ENCODE peak calls at places on chromosomes 11 and 22, in eight cellular contexts. V, A, I, Z, O, T, W and B are unnamed samples.

GRCh38 chr11:38950882-38951281 is 2352.8 kb upstream of the RAG2 start:
- DNase-seq in A (no peak), V (no peak), T (no peak), O (no peak), I (no peak), Z (no peak), W (no peak), B (no peak)

GRCh38 chr22:36292823-36293530 is 40.0 kb downstream of the APOL1 start:
- DNase-seq in I (no peak), T (no peak), O (no peak), V (peak; percentile 17), A (no peak), Z (no peak), W (no peak), B (no peak)

GRCh38 chr11:128244896-128245295 is 342.5 kb downstream of the ETS1 start:
- DNase-seq in A (no peak), I (no peak), W (no peak), T (no peak), Z (peak; percentile 24), O (no peak), V (no peak), B (no peak)

GRCh38 chr22:48721394-48721666 is 1106.3 kb downstream of the BRD1 start:
- DNase-seq in T (no peak), Z (no peak), A (no peak), I (no peak), W (no peak), O (no peak), V (no peak), B (no peak)

GRCh38 chr22:48952256-48953102 is 875.2 kb downstream of the BRD1 start:
- DNase-seq in O (no peak), T (no peak), W (no peak), Z (no peak), V (no peak), I (no peak), A (no peak), B (no peak)

GRCh38 chr11:122786896-122787295 is 51.4 kb upstream of the CRTAM start:
- DNase-seq in O (no peak), T (no peak), Z (no peak), V (no peak), A (no peak), I (no peak), W (no peak), B (no peak)

GRCh38 chr11:65354265-65355012 is at the start of gene TIGD3:
- DNase-seq in O (peak; percentile 98), I (peak; percentile 98), Z (peak; percentile 91), T (peak; percentile 99), V (peak; percentile 99), W (peak; percentile 83), A (peak; percentile 98), B (peak; percentile 97)

GRCh38 chr22:42286205-42286604 is 15.8 kb upstream of the TCF20 start:
- DNase-seq in Z (no peak), V (no peak), A (no peak), I (no peak), O (no peak), W (no peak), T (no peak), B (no peak)

GRCh38 chr11:75279273-75279672 is 38.7 kb downstream of the TPBGL start:
- DNase-seq in W (no peak), A (no peak), T (no peak), I (no peak), V (no peak), Z (peak; percentile 35), O (no peak), B (no peak)

GRCh38 chr11:75565221-75565814 is 3.3 kb downstream of the SERPINH1 start:
- DNase-seq in W (peak; percentile 18), A (no peak), V (peak; percentile 80), I (no peak), T (no peak), Z (peak; percentile 78), O (peak; percentile 77), B (no peak)

GRCh38 chr22:37046589-37046988 is 5.0 kb upstream of the KCTD17 start:
- DNase-seq in T (no peak), V (no peak), A (no peak), O (no peak), Z (no peak), I (no peak), W (no peak), B (no peak)

GRCh38 chr11:71206186-71206585 is 46.2 kb downstream of the SHANK2 start:
- DNase-seq in O (no peak), V (no peak), W (no peak), Z (peak; percentile 66), A (no peak), I (no peak), T (no peak), B (no peak)

GRCh38 chr22:29012923-29013322 is 48.7 kb downstream of the C22orf31 start:
- DNase-seq in W (no peak), V (no peak), O (no peak), I (no peak), T (no peak), Z (no peak), A (no peak), B (no peak)

GRCh38 chr11:10314199-10315072 is 9.6 kb downstream of the ADM start:
- DNase-seq in T (no peak), O (no peak), I (no peak), A (no peak), W (no peak), Z (peak; percentile 71), V (no peak), B (peak; percentile 66)

GRCh38 chr11:74956387-74956786 is 7.3 kb downstream of the SPCS2 start:
- DNase-seq in I (no peak), V (no peak), T (no peak), A (no peak), O (no peak), Z (no peak), W (no peak), B (no peak)

GRCh38 chr11:48012051-48012391 is 31.7 kb downstream of the PTPRJ start:
- DNase-seq in O (no peak), Z (no peak), T (no peak), I (no peak), V (no peak), A (no peak), W (no peak), B (no peak)

GRCh38 chr22:42604403-42604802 is 10.3 kb downstream of the POLDIP3 start:
- DNase-seq in A (no peak), T (peak; percentile 13), O (no peak), Z (peak; percentile 28), W (no peak), I (no peak), V (no peak), B (no peak)

GRCh38 chr11:8059571-8060011 is 21.4 kb upstream of the TUB start:
- DNase-seq in T (no peak), O (no peak), A (no peak), V (no peak), I (no peak), Z (no peak), W (no peak), B (no peak)

GRCh38 chr22:32044913-32045312 is 1.9 kb downstream of the SLC5A1 start:
- DNase-seq in A (no peak), V (no peak), W (no peak), I (no peak), T (no peak), O (no peak), Z (no peak), B (no peak)

GRCh38 chr11:10561043-10561818 is 7.2 kb downstream of the LYVE1 start:
- DNase-seq in I (no peak), V (no peak), A (no peak), W (no peak), Z (no peak), T (no peak), O (no peak), B (no peak)

GRCh38 chr11:121656333-121657090 is 203.7 kb upstream of the SORL1-AS1 start:
- DNase-seq in T (no peak), I (no peak), Z (no peak), O (no peak), W (no peak), V (no peak), A (no peak), B (no peak)

GRCh38 chr22:45144928-45145327 is 18.8 kb upstream of the NUP50 start:
- DNase-seq in I (no peak), Z (no peak), A (no peak), T (no peak), O (no peak), V (no peak), W (no peak), B (no peak)

GRCh38 chr22:19717691-19718254 is 3.5 kb downstream of the SEPTIN5 start:
- DNase-seq in T (peak; percentile 91), Z (peak; percentile 52), I (peak; percentile 56), W (peak; percentile 49), V (peak; percentile 78), A (peak; percentile 78), O (peak; percentile 84), B (peak; percentile 49)

GRCh38 chr11:95154514-95154913 is 64.9 kb downstream of the ENDOD1 start:
- DNase-seq in V (peak; percentile 27), I (peak; percentile 27), Z (peak; percentile 19), O (no peak), T (peak; percentile 78), W (no peak), A (peak; percentile 49), B (peak; percentile 3)

GRCh38 chr22:31950226-31950625 is 5.9 kb downstream of the YWHAH start:
- DNase-seq in O (no peak), Z (no peak), W (no peak), V (no peak), I (no peak), T (no peak), A (no peak), B (no peak)

GRCh38 chr11:47359586-47359985 is 7.1 kb upstream of the MYBPC3 start:
- DNase-seq in O (no peak), T (no peak), V (no peak), Z (no peak), I (no peak), A (no peak), W (no peak), B (no peak)

GRCh38 chr11:40252236-40252635 is 1207.2 kb downstream of the LRRC4C start:
- DNase-seq in A (no peak), Z (no peak), V (no peak), T (no peak), I (no peak), O (no peak), W (no peak), B (no peak)

GRCh38 chr11:20762112-20762511 is 92.7 kb downstream of the NELL1 start:
- DNase-seq in O (no peak), W (no peak), I (no peak), Z (no peak), T (no peak), V (no peak), A (no peak), B (no peak)

GRCh38 chr11:28636566-28636965 is 528.4 kb downstream of the METTL15 start:
- DNase-seq in V (no peak), Z (peak; percentile 49), T (no peak), O (no peak), I (no peak), W (no peak), A (no peak), B (no peak)

GRCh38 chr11:108906329-108906728 is 241.5 kb downstream of the DDX10 start:
- DNase-seq in A (no peak), T (no peak), W (no peak), I (no peak), V (no peak), O (no peak), Z (peak; percentile 82), B (no peak)

GRCh38 chr22:38733329-38734202 is 22.2 kb downstream of the SUN2 start:
- DNase-seq in V (peak; percentile 51), Z (peak; percentile 55), T (peak; percentile 87), W (peak; percentile 76), I (peak; percentile 29), O (peak; percentile 82), A (peak; percentile 37), B (no peak)

GRCh38 chr11:69905611-69906452 is 86.6 kb upstream of the FGF3 start:
- DNase-seq in T (no peak), O (no peak), V (no peak), I (no peak), A (no peak), Z (no peak), W (no peak), B (no peak)

GRCh38 chr11:92225563-92226308 is 1.1 kb downstream of the FAT3 start:
- DNase-seq in W (peak; percentile 29), T (peak; percentile 38), Z (no peak), V (peak; percentile 26), O (no peak), A (no peak), I (no peak), B (no peak)

GRCh38 chr11:119258180-119258579 is 52.0 kb downstream of the CBL start:
- DNase-seq in I (no peak), O (no peak), W (no peak), V (no peak), T (no peak), A (no peak), Z (no peak), B (no peak)